ENCODE peak calls at places on chromosomes 1 and 21, in ten cellular contexts. F is IMR-90, N is neuronal stem cell, Z is mesendoderm, C is neural progenitor cell, P is SK-N-SH, A is endothelial cell of umbilical vein, E is GM12878, B is adipocyte, S is H1. H is an unnamed sample. For H3K4me1, the result is how much of the 10 kb centered on the place peaks cover.

GRCh38 chr21:45169001-45169400 is 94.6 kb downstream of the ADARB1 start:
- DNase-seq in F (no peak), N (no peak), Z (no peak), C (no peak), P (no peak), A (no peak), E (no peak), B (no peak), S (no peak), H (no peak)

GRCh38 chr1:232579958-232580705 is 49.8 kb downstream of the SIPA1L2 start:
- DNase-seq in F (peak), N (no peak), Z (peak), C (no peak), P (no peak), A (no peak), E (no peak), B (no peak), S (no peak), H (no peak)

GRCh38 chr1:168488153-168488552 is 55.6 kb downstream of the XCL2 start:
- DNase-seq in F (peak), N (no peak), Z (no peak), C (no peak), P (no peak), A (no peak), E (no peak), B (peak), S (no peak), H (no peak)

GRCh38 chr1:68346192-68346808 is 103.5 kb downstream of the RPE65 start:
- DNase-seq in F (peak), N (no peak), Z (peak), C (peak), P (peak), A (peak), E (no peak), B (peak), S (no peak), H (no peak)

GRCh38 chr1:19341201-19342076 is 29.3 kb downstream of the SLC66A1 start:
- DNase-seq in F (peak), N (peak), Z (peak), C (peak), P (peak), A (peak), E (no peak), B (peak), S (peak), H (peak)

GRCh38 chr1:110798691-110799256 is 74.2 kb upstream of the CD53 start:
- DNase-seq in F (no peak), N (no peak), Z (no peak), C (no peak), P (no peak), A (no peak), E (no peak), B (no peak), S (no peak), H (no peak)

GRCh38 chr1:6127587-6128163 is 52.4 kb downstream of the CHD5 start:
- DNase-seq in F (peak), N (peak), Z (peak), C (peak), P (peak), A (peak), E (no peak), B (peak), S (peak), H (peak)

GRCh38 chr1:209328178-209328577 is 255.3 kb upstream of the CAMK1G start:
- DNase-seq in F (no peak), N (no peak), Z (no peak), C (no peak), P (peak), A (no peak), E (no peak), B (no peak), S (no peak), H (no peak)

GRCh38 chr21:35002879-35003722 is 46.0 kb downstream of the RUNX1 start:
- DNase-seq in F (peak), N (no peak), Z (no peak), C (no peak), P (no peak), A (no peak), E (no peak), B (peak), S (no peak), H (no peak)

GRCh38 chr21:43994646-43995045 is 17.5 kb upstream of the TRAPPC10 start:
- DNase-seq in F (no peak), N (no peak), Z (no peak), C (no peak), P (no peak), A (no peak), E (no peak), B (no peak), S (no peak), H (no peak)

GRCh38 chr1:94805912-94806311 is 14.2 kb upstream of the SLC44A3 start:
- DNase-seq in F (peak), N (peak), Z (peak), C (peak), P (peak), A (peak), E (no peak), B (peak), S (no peak), H (no peak)

GRCh38 chr1:42979888-42980800 is 21.5 kb upstream of the SLC2A1 start:
- DNase-seq in F (no peak), N (no peak), Z (no peak), C (no peak), P (no peak), A (no peak), E (no peak), B (no peak), S (no peak), H (no peak)

GRCh38 chr1:46816930-46817329 is 18.1 kb downstream of the CYP4B1 start:
- DNase-seq in F (no peak), N (no peak), Z (no peak), C (no peak), P (no peak), A (no peak), E (no peak), B (no peak), S (no peak), H (no peak)

GRCh38 chr1:71298633-71299032 is 217.8 kb upstream of the ZRANB2 start:
- DNase-seq in F (no peak), N (no peak), Z (no peak), C (no peak), P (no peak), A (no peak), E (no peak), B (peak), S (no peak), H (no peak)

GRCh38 chr1:44029260-44029910 is 1.9 kb downstream of the SLC6A9 start:
- DNase-seq in F (no peak), N (no peak), Z (no peak), C (no peak), P (peak), A (no peak), E (no peak), B (no peak), S (no peak), H (no peak)

GRCh38 chr1:115136706-115137105 is 47.4 kb upstream of the TSPAN2 start:
- DNase-seq in F (no peak), N (no peak), Z (no peak), C (no peak), P (no peak), A (no peak), E (no peak), B (no peak), S (no peak), H (no peak)

GRCh38 chr1:174971466-174971865 is 28.3 kb upstream of the CACYBP start:
- DNase-seq in F (no peak), N (no peak), Z (peak), C (no peak), P (no peak), A (no peak), E (no peak), B (no peak), S (no peak), H (no peak)

GRCh38 chr1:32411261-32411660 is 17.0 kb upstream of the BSDC1 start:
- DNase-seq in F (no peak), N (no peak), Z (no peak), C (no peak), P (no peak), A (no peak), E (no peak), B (no peak), S (no peak), H (no peak)

GRCh38 chr1:32759997-32760623 is 57.0 kb downstream of the YARS1 start:
- DNase-seq in F (peak), N (peak), Z (peak), C (peak), P (no peak), A (no peak), E (no peak), B (no peak), S (peak), H (peak)

GRCh38 chr1:43511394-43511793 is 19.3 kb upstream of the PTPRF start:
- DNase-seq in F (no peak), N (no peak), Z (no peak), C (no peak), P (no peak), A (no peak), E (no peak), B (no peak), S (no peak), H (no peak)

GRCh38 chr1:168637350-168637991 is 61.1 kb downstream of the XCL1 start:
- DNase-seq in F (peak), N (peak), Z (peak), C (peak), P (peak), A (peak), E (no peak), B (peak), S (no peak), H (no peak)

GRCh38 chr1:48472747-48473146 is 743 bp upstream of the SPATA6 start:
- DNase-seq in F (no peak), N (no peak), Z (no peak), C (no peak), P (peak), A (no peak), E (no peak), B (peak), S (no peak), H (no peak)

GRCh38 chr1:48470506-48470905 is 1.5 kb downstream of the SPATA6 start:
- DNase-seq in F (no peak), N (no peak), Z (peak), C (peak), P (no peak), A (peak), E (no peak), B (peak), S (no peak), H (peak)

GRCh38 chr1:48469616-48470500 is 2.1 kb downstream of the SPATA6 start:
- DNase-seq in F (peak), N (no peak), Z (peak), C (peak), P (no peak), A (peak), E (no peak), B (peak), S (no peak), H (peak)

GRCh38 chr1:48471103-48471502 is 901 bp downstream of the SPATA6 start:
- DNase-seq in F (no peak), N (no peak), Z (peak), C (no peak), P (no peak), A (peak), E (no peak), B (peak), S (no peak), H (no peak)

DNA sequence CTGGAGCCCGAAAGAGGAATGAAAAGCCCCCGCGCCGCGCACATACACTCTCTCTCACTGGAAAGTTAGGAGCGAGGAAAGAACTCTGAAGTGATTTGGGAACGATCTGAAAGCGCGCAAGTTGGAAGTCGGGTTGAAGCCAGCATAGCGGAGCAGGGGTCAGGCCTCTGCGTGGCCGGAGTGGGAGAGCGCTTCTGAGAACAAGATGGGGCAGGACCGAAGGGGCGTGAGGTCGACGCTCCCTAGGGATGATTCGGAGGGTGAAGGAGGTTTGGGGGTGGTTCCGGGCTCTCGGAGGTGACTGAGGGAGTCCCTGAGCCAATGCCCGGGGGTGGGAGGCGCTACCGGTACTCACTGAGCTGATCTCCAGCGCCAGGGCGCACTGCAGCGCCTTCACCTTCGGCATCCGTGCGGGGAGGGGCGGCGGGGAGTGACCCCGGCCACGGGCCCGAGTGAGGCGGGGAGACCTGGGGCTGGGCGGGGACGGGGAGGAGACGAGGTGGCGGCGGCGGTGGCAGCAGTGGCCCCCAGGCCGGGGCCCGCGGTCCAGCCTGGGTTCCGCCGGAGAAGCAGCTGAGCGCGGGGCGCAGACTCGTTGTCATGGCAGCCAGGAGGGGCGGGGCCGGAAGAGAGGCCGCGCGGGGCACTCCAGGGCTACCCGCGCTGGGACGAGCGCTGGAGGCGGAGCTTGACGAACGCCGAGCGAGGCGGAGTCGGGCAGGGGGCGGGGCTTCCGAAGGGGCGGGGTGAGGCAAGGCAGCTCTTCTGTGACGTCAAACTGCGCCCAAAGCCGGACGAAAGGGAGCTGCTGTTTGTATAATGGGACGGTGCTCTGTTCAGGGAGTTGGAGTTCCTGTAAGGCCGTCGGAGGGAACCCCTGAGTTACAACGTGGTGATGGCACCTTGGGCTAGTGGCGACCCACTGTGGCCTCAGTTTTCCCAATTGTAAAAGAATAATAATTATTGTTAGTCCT is at the start of gene SPATA6:
- DNase-seq in F (peak), N (peak), Z (peak), C (peak), P (peak), A (peak), E (peak), B (peak), S (peak), H (peak)
- H3K4me3 ChIP-seq in F (peak), N (peak), Z (peak), C (peak), P (peak), A (peak), E (peak), B (peak), S (peak), H (peak)

GRCh38 chr1:203638914-203639313 is 12.3 kb downstream of the ATP2B4 start:
- DNase-seq in F (no peak), N (no peak), Z (peak), C (no peak), P (no peak), A (peak), E (no peak), B (no peak), S (no peak), H (no peak)

GRCh38 chr1:203640117-203640516 is 13.5 kb downstream of the ATP2B4 start:
- DNase-seq in F (no peak), N (no peak), Z (no peak), C (no peak), P (no peak), A (no peak), E (no peak), B (no peak), S (no peak), H (no peak)

GRCh38 chr1:203640723-203641523 is 14.3 kb downstream of the ATP2B4 start:
- DNase-seq in F (no peak), N (no peak), Z (peak), C (no peak), P (peak), A (no peak), E (no peak), B (no peak), S (no peak), H (no peak)

GRCh38 chr1:203636306-203636705 is 9.7 kb downstream of the ATP2B4 start:
- DNase-seq in F (peak), N (no peak), Z (no peak), C (no peak), P (no peak), A (peak), E (no peak), B (no peak), S (no peak), H (no peak)

DNA sequence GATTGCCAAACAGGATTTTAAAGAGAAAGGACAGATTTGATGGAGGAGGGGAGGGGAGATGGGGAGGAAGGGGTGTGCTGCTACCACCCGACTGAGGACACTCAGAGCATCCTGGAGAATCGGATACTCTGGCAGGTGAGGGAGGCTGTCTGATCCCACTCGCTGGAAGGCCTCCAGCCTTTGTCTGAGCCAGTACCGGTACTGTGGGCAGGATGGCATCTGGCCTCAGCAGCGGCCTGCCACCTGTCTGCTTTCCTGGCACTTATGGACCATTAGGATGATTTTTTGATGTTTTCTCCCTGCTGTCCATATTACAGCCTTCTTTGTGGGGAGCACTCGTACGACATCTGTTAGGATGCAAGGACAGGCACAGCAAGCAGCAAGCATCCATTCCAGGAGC is 11.4 kb downstream of the ATP2B4 start:
- DNase-seq in F (no peak), N (no peak), Z (no peak), C (no peak), P (no peak), A (no peak), E (no peak), B (no peak), S (no peak), H (no peak)
- H3K4me1 ChIP-seq in F (under half), N (under half), Z (under half), C (under half), P (under half), A (under half), E (under half), B (under half), S (under half), H (under half)

DNA sequence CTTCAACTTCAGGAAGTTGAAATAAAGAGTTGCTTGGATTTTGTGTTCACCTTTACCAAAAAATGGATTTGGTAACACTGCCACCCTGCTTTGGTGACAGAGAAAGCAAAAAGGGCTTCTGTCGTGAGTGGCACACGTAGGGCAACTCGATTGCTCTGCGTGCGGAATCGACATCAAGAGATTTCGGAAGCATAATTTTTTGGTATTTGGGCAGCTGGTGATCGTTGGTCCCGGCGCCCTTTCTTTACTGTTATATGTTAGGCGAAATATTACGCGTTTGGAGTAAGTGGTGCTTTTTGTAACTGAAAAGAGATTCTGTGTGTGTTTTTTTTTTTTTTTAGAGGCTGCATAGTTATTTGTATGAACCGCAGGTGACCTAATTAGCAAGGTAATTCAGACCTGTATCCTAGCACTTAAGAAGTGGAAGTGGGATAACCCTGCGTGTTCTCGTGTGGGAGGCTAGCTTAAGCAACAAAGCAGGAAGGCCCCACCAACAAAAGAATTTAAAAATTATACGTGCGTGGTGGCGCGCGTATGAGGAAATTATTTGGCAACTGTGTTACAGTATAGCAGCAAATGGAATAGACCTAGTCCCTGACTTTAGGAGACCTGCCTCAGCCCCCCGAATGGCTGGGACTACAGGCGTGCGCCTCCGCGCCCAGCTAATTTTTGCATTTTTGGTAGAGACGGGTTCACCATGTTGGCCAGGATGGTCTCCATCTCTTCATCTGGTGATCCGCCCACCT is at the start of gene RNU11:
- DNase-seq in F (peak), N (peak), Z (peak), C (peak), P (peak), A (peak), E (peak), B (peak), S (peak), H (peak)
- H3K9ac ChIP-seq in F (peak), N (no peak), Z (peak), C (peak), P (peak), A (peak), E (peak), B (peak), S (peak), H (peak)

GRCh38 chr1:54807756-54808155 is 6.6 kb upstream of the TTC22 start:
- DNase-seq in F (no peak), N (no peak), Z (no peak), C (no peak), P (no peak), A (no peak), E (no peak), B (no peak), S (no peak), H (no peak)
- H3K4me3 ChIP-seq in F (no peak), N (no peak), Z (no peak), C (no peak), P (no peak), A (no peak), E (no peak), B (no peak), S (no peak), H (no peak)

DNA sequence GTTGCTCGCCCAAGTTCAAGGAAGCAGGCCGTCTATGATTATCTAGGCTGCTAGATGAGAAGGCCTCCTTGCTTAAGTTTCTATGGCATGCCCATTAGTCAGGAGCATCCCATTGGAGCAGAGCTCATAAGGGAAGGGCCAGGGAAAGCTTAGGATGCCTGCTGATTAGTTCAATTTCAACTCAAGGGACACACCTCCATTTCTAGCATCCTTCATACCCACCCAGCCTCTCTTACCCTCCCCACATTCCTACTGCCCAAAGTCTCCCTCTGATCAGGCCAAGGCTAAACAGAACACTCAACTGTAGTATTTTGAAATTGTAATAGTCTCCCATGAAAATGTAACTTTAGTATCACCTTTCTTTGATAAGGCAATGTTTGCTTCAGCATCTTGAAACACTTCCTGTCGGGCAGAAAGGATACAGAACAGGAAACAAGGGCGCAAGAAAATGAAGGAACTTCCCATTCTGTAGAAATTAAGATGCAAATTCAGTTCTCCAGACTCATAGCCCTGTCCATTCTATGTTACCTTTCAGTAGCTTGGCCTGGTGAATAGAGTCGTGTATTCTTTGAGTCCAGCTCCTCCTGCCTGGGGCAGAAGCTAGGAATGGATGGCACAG is 46.3 kb upstream of the TARBP1 start:
- DNase-seq in F (no peak), N (no peak), Z (peak), C (no peak), P (no peak), A (no peak), E (no peak), B (no peak), S (no peak), H (no peak)
- H3K4me1 ChIP-seq in F (under half), N (under half), Z (under half), C (under half), P (under half), A (under half), E (under half), B (under half), S (under half), H (under half)

GRCh38 chr1:150320667-150320978 is 710 bp upstream of the PRPF3 start:
- DNase-seq in F (no peak), N (no peak), Z (no peak), C (no peak), P (no peak), A (peak), E (no peak), B (no peak), S (no peak), H (no peak)
- H3K9ac ChIP-seq in F (no peak), N (no peak), Z (no peak), C (no peak), P (peak), A (peak), E (peak), B (peak), S (no peak), H (peak)

GRCh38 chr21:33075128-33075527 is 5.2 kb downstream of the OLIG1 start:
- DNase-seq in F (no peak), N (peak), Z (peak), C (peak), P (no peak), A (no peak), E (no peak), B (no peak), S (no peak), H (no peak)
- H3K4me3 ChIP-seq in F (no peak), N (no peak), Z (no peak), C (no peak), P (no peak), A (no peak), E (no peak), B (no peak), S (peak), H (no peak)

GRCh38 chr1:214844319-214844718 is 238.2 kb upstream of the KCNK2 start:
- DNase-seq in F (no peak), N (no peak), Z (no peak), C (no peak), P (no peak), A (no peak), E (no peak), B (no peak), S (no peak), H (no peak)
- H3K4me1 ChIP-seq in F (under half), N (under half), Z (under half), C (under half), P (under half), A (under half), E (under half), B (under half), S (under half), H (under half)

H was measured in kidney.